ENCODE peak calls at places on chromosomes 7 and 10, in four cellular contexts. K is lower lobe of right lung, G is B cell, N is osteocyte. O is an unnamed sample.

GRCh38 chr10:126214679-126215078 is 173.6 kb downstream of the ADAM12 start:
- DNase-seq in K (no peak), G (no peak), N (no peak), O (no peak)

GRCh38 chr10:132590094-132590751 is 52.6 kb downstream of the INPP5A start:
- DNase-seq in K (no peak), G (no peak), N (no peak), O (no peak)

GRCh38 chr7:137999496-138000080 is 2.3 kb downstream of the CREB3L2 start:
- DNase-seq in K (no peak), G (no peak), N (no peak), O (no peak)

GRCh38 chr10:109374215-109374614 is 549.1 kb downstream of the XPNPEP1 start:
- DNase-seq in K (no peak), G (no peak), N (no peak), O (no peak)

GRCh38 chr10:113711142-113711541 is 31.4 kb downstream of the CASP7 start:
- DNase-seq in K (no peak), G (no peak), N (no peak), O (no peak)

GRCh38 chr10:108392286-108392685 is 1227.8 kb upstream of the SORCS1 start:
- DNase-seq in K (no peak), G (no peak), N (no peak), O (no peak)

GRCh38 chr7:121097577-121097976 is 109.1 kb downstream of the CPED1 start:
- DNase-seq in K (no peak), G (no peak), N (no peak), O (no peak)

GRCh38 chr10:122154733-122155366 is 116.2 kb upstream of the BTBD16 start:
- DNase-seq in K (no peak), G (no peak), N (no peak), O (no peak)

GRCh38 chr7:36726311-36726710 is 2.0 kb upstream of the AOAH start:
- DNase-seq in K (no peak), G (no peak), N (no peak), O (no peak)

GRCh38 chr7:104059103-104059502 is 69.6 kb upstream of the RELN start:
- DNase-seq in K (no peak), G (no peak), N (no peak), O (no peak)

GRCh38 chr7:375901-376305 is 85.9 kb downstream of the FOXL3 start:
- DNase-seq in K (no peak), G (no peak), N (no peak), O (no peak)

GRCh38 chr7:73810991-73811360 is 19.8 kb upstream of the CLDN4 start:
- DNase-seq in K (peak; percentile 24), G (no peak), N (no peak), O (no peak)

GRCh38 chr10:120085386-120085785 is 192.9 kb downstream of the SEC23IP start:
- DNase-seq in K (no peak), G (no peak), N (no peak), O (no peak)

GRCh38 chr7:92251181-92251580 is 5.4 kb downstream of the ANKIB1 start:
- DNase-seq in K (no peak), G (no peak), N (no peak), O (no peak)

GRCh38 chr10:88754272-88754671 is 5.5 kb upstream of the LIPN start:
- DNase-seq in K (no peak), G (no peak), N (no peak), O (no peak)

GRCh38 chr7:27124096-27124978 is 6.2 kb downstream of the HOXA4 start:
- DNase-seq in K (no peak), G (no peak), N (no peak), O (no peak)

GRCh38 chr10:89301231-89301630 is 615 bp upstream of the IFIT2 start:
- DNase-seq in K (no peak), G (peak; percentile 64), N (no peak), O (no peak)

GRCh38 chr7:155357573-155358041 is 59.9 kb downstream of the INSIG1 start:
- DNase-seq in K (peak; percentile 49), G (no peak), N (no peak), O (no peak)

GRCh38 chr10:96532523-96532922 is 18.8 kb upstream of the TLL2 start:
- DNase-seq in K (no peak), G (no peak), N (no peak), O (no peak)

GRCh38 chr10:118594392-118595063 is 920 bp downstream of the PRLHR start:
- DNase-seq in K (peak; percentile 52), G (no peak), N (no peak), O (peak; percentile 67)

GRCh38 chr10:28774051-28774995 is 97.0 kb downstream of the BAMBI start:
- DNase-seq in K (no peak), G (no peak), N (no peak), O (no peak)

GRCh38 chr7:2433713-2434550 is 30.5 kb downstream of the CHST12 start:
- DNase-seq in K (peak; percentile 86), G (no peak), N (no peak), O (no peak)

GRCh38 chr7:40186586-40186985 is 51.8 kb downstream of the SUGCT start:
- DNase-seq in K (no peak), G (no peak), N (peak; percentile 54), O (no peak)

GRCh38 chr10:110225756-110226554 is 18.6 kb downstream of the MXI1 start:
- DNase-seq in K (peak; percentile 93), G (peak; percentile 96), N (peak; percentile 96), O (peak; percentile 90)

GRCh38 chr10:117159390-117159789 is 21.3 kb upstream of the VAX1 start:
- DNase-seq in K (no peak), G (no peak), N (no peak), O (no peak)

GRCh38 chr7:101140339-101140699 is 13.4 kb downstream of the SERPINE1 start:
- DNase-seq in K (no peak), G (no peak), N (no peak), O (no peak)

GRCh38 chr10:17781856-17782255 is 27.3 kb upstream of the MRC1 start:
- DNase-seq in K (no peak), G (no peak), N (no peak), O (no peak)
- TF ChIP-seq CTCF in K (no peak), G (no peak), N (no peak), O (no peak)

DNA sequence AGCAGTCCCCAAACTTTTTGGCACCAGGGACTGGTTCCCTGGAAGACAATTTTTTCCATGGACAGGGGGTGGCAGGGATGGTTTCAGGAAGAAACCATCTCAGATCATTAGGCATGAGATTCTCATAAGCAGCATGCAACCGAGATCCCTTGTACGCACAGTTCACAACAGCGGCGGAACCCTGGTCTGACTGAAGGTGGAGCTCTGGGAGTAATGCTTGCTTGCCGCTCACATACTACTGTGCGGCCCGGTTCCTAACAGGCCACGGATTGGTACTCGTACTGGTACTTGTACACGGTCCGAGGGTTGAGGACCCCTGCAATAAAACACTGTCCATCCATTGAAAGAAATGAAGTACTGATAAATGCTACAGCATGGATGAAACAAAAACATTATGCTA is 32.8 kb downstream of the MKRN1 start:
- DNase-seq in K (no peak), G (no peak), N (no peak), O (no peak)
- TF ChIP-seq CTCF in K (no peak), G (no peak), N (no peak), O (no peak)

GRCh38 chr10:662686-663465 is 26.6 kb downstream of the DIP2C start:
- DNase-seq in K (no peak), G (no peak), N (peak; percentile 36), O (no peak)
- TF ChIP-seq CTCF in K (no peak), G (no peak), N (no peak), O (no peak)

GRCh38 chr7:77293046-77293445 is 93.4 kb upstream of the FGL2 start:
- DNase-seq in K (no peak), G (no peak), N (no peak), O (no peak)
- TF ChIP-seq CTCF in K (no peak), G (no peak), N (no peak), O (no peak)

DNA sequence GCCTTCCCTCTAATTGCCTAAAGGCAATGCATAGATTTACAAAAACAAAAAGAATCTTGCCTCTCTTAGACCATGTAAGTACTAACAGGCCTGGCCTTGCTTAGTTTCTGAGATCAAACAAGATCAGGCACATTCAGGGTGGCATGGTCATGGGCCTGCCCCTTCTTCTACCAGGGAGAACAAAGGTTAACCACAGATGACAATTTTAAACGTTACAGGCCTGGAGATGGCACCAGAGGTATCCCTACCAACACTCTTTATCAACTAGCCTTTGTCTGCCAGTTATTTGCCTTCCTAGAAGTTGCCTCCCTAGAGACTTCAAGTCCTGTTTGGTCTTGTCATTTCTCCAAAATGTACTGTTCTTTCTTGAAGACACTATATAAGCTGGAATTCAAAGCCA is 252.6 kb downstream of the DOCK4 start:
- DNase-seq in K (no peak), G (no peak), N (no peak), O (no peak)
- TF ChIP-seq CTCF in K (no peak), G (no peak), N (peak; percentile 41), O (no peak)

GRCh38 chr7:158828343-158829020 is 827 bp downstream of the ESYT2 start:
- DNase-seq in K (peak; percentile 75), G (peak; percentile 52), N (peak; percentile 86), O (peak; percentile 56)

GRCh38 chr7:158827411-158828342 is 1.6 kb downstream of the ESYT2 start:
- DNase-seq in K (no peak), G (peak; percentile 39), N (no peak), O (peak; percentile 45)

GRCh38 chr7:158830211-158830723 is 958 bp upstream of the ESYT2 start:
- DNase-seq in K (no peak), G (no peak), N (no peak), O (no peak)

GRCh38 chr7:158829021-158829341 is 328 bp downstream of the ESYT2 start:
- DNase-seq in K (peak; percentile 81), G (peak; percentile 87), N (peak; percentile 87), O (peak; percentile 84)

GRCh38 chr7:158829342-158830210 is at the start of gene ESYT2:
- DNase-seq in K (peak; percentile 99), G (peak; percentile 100), N (peak; percentile 100), O (peak; percentile 99)
- TF ChIP-seq CTCF in K (no peak), G (no peak), N (peak; percentile 38), O (no peak)

GRCh38 chr7:76047811-76048667 is at the start of the genes MDH2 and STYXL1:
- DNase-seq in K (peak; percentile 97), G (peak; percentile 88), N (peak; percentile 98), O (peak; percentile 96)

GRCh38 chr7:76050545-76050944 is 2.6 kb downstream of the MDH2 start:
- DNase-seq in K (no peak), G (no peak), N (no peak), O (no peak)

GRCh38 chr7:76047305-76047810 is 442 bp downstream of the STYXL1 start:
- DNase-seq in K (no peak), G (no peak), N (no peak), O (peak; percentile 35)

GRCh38 chr7:76049295-76049694 is 1.4 kb downstream of the MDH2 start:
- DNase-seq in K (no peak), G (no peak), N (no peak), O (no peak)

DNA sequence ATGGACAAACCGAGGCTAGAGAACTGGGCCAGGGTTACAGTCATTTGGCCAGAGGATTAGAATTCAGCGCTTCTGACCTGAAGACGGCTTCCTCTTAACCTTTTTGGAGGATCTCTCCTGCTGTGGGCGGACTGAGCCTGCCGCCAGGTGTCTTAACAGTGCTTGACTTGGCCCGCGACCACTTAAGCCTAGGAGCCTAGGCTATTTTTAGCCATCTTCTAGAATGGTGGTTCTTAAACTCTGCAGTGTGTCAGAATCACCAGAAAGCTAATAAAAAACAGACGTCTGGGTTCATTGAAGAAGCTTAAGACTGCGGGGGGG is 722 bp downstream of the MDH2 start:
- DNase-seq in K (peak; percentile 61), G (peak; percentile 34), N (no peak), O (peak; percentile 66)
- TF ChIP-seq CTCF in K (no peak), G (no peak), N (no peak), O (no peak)

O was measured in GM20000.